ENCODE peak calls at places on chromosomes 13 and 19, in seven cellular contexts. F, J, K, H, I, M and Q are unnamed samples.

GRCh38 chr19:23896912-23897311 is 17.8 kb upstream of the ZNF726 start:
- DNase-seq in F (no peak), J (no peak), K (no peak), H (no peak), I (no peak), M (no peak), Q (no peak)

GRCh38 chr13:83378901-83379300 is 503.4 kb downstream of the SLITRK1 start:
- DNase-seq in F (no peak), J (no peak), K (no peak), H (no peak), I (no peak), M (peak), Q (peak)

GRCh38 chr13:54424344-54424743 is 1395.7 kb downstream of the OLFM4 start:
- DNase-seq in F (no peak), J (no peak), K (no peak), H (no peak), I (no peak), M (no peak), Q (no peak)

GRCh38 chr19:11663162-11663561 is 65.9 kb downstream of the ZNF627 start:
- DNase-seq in F (no peak), J (no peak), K (no peak), H (no peak), I (no peak), M (no peak), Q (no peak)

GRCh38 chr19:28051047-28051446 is 1161.9 kb downstream of the UQCRFS1 start:
- DNase-seq in F (no peak), J (no peak), K (no peak), H (no peak), I (no peak), M (no peak), Q (no peak)

GRCh38 chr19:13071444-13072205 is 31.0 kb downstream of the LYL1 start:
- DNase-seq in F (no peak), J (no peak), K (no peak), H (no peak), I (no peak), M (no peak), Q (no peak)

GRCh38 chr13:66899955-66900354 is 330.2 kb downstream of the PCDH9 start:
- DNase-seq in F (no peak), J (no peak), K (no peak), H (no peak), I (no peak), M (peak), Q (no peak)

GRCh38 chr19:29384676-29385075 is 141.1 kb upstream of the VSTM2B start:
- DNase-seq in F (no peak), J (no peak), K (no peak), H (no peak), I (peak), M (no peak), Q (no peak)

GRCh38 chr19:3184847-3185481 is 766 bp upstream of the NCLN start:
- DNase-seq in F (peak), J (peak), K (no peak), H (peak), I (no peak), M (no peak), Q (peak)

GRCh38 chr19:36213793-36214387 is 575 bp downstream of the ZNF565 start:
- DNase-seq in F (peak), J (peak), K (peak), H (no peak), I (no peak), M (peak), Q (no peak)

GRCh38 chr13:73722120-73722519 is 412.1 kb downstream of the KLF12 start:
- DNase-seq in F (peak), J (no peak), K (peak), H (no peak), I (no peak), M (peak), Q (peak)

GRCh38 chr13:20359335-20359734 is 127.2 kb upstream of the GJB6 start:
- DNase-seq in F (peak), J (no peak), K (no peak), H (no peak), I (no peak), M (peak), Q (peak)

GRCh38 chr13:39016789-39017188 is 21.1 kb downstream of the PROSER1 start:
- DNase-seq in F (peak), J (no peak), K (no peak), H (peak), I (no peak), M (no peak), Q (peak)

GRCh38 chr19:17370026-17370587 is 7.0 kb downstream of the PLVAP start:
- DNase-seq in F (peak), J (no peak), K (peak), H (no peak), I (no peak), M (peak), Q (no peak)

GRCh38 chr19:1748115-1748702 is 5.1 kb upstream of the ONECUT3 start:
- DNase-seq in F (no peak), J (no peak), K (no peak), H (no peak), I (peak), M (no peak), Q (no peak)
- H3K4me3 ChIP-seq in F (no peak), J (no peak), K (no peak), H (no peak), I (no peak), M (no peak), Q (no peak)

DNA sequence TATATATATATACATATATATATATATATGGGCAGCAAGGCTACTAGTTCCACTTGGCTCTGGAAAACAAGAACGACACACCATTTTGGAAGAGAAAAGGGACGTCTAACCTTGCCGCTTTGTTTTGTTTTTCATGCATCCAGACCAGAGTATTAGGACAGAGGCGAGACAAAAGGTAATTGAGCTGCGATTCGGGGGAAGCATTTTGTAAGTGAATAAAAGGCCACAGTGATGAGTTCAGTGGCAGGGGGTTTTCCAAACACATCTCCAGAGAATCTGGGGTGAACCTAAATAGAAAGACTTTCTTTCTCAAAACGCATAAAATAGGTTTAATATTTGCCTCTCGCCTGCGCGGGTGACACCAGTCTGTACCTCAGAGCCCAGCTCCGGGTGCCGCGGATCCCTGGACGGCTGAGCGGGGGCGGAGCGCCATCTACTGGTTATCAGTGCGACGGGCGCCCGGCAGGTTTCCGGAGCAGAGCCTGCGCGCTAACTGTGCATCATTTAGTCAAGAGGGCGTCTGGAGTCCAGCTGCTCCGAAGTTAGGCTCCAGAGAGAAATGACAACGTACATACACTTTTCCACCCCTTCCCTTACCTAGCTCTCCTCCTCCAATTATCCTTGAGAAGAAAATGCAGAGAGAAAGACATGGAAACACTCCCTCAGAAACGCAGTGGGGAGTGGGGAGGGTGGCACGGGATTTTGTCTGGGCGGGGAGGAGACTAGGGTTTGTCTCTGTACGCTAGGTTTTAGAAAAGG is 262.3 kb downstream of the TBC1D4 start:
- DNase-seq in F (peak), J (no peak), K (peak), H (peak), I (peak), M (peak), Q (peak)
- H3K4me3 ChIP-seq in F (peak), J (peak), K (no peak), H (peak), I (peak), M (peak), Q (peak)

GRCh38 chr13:35984287-35984686 is 146.9 kb downstream of the DCLK1 start:
- DNase-seq in F (no peak), J (no peak), K (no peak), H (no peak), I (no peak), M (no peak), Q (no peak)

GRCh38 chr13:35983206-35983605 is 148.0 kb downstream of the DCLK1 start:
- DNase-seq in F (no peak), J (no peak), K (no peak), H (no peak), I (no peak), M (no peak), Q (no peak)

GRCh38 chr13:35976126-35976525 is 155.1 kb downstream of the DCLK1 start:
- DNase-seq in F (no peak), J (no peak), K (no peak), H (no peak), I (no peak), M (no peak), Q (no peak)

GRCh38 chr13:35979378-35979911 is 151.7 kb downstream of the DCLK1 start:
- DNase-seq in F (peak), J (peak), K (no peak), H (no peak), I (peak), M (peak), Q (peak)

GRCh38 chr13:35978607-35979316 is 152.4 kb downstream of the DCLK1 start:
- DNase-seq in F (peak), J (no peak), K (no peak), H (peak), I (no peak), M (peak), Q (peak)
- H3K4me3 ChIP-seq in F (peak), J (no peak), K (no peak), H (no peak), I (no peak), M (no peak), Q (no peak)

GRCh38 chr13:113408562-113408961 is 44.6 kb upstream of the GRTP1 start:
- DNase-seq in F (no peak), J (no peak), K (no peak), H (no peak), I (no peak), M (no peak), Q (no peak)

GRCh38 chr13:113412440-113412839 is 40.8 kb downstream of the ADPRHL1 start:
- DNase-seq in F (no peak), J (no peak), K (no peak), H (no peak), I (no peak), M (no peak), Q (no peak)

GRCh38 chr13:113413178-113413897 is 40.0 kb downstream of the ADPRHL1 start:
- DNase-seq in F (no peak), J (peak), K (no peak), H (no peak), I (peak), M (peak), Q (no peak)

GRCh38 chr13:113411216-113412023 is 41.9 kb downstream of the ADPRHL1 start:
- DNase-seq in F (peak), J (no peak), K (no peak), H (no peak), I (no peak), M (peak), Q (peak)

DNA sequence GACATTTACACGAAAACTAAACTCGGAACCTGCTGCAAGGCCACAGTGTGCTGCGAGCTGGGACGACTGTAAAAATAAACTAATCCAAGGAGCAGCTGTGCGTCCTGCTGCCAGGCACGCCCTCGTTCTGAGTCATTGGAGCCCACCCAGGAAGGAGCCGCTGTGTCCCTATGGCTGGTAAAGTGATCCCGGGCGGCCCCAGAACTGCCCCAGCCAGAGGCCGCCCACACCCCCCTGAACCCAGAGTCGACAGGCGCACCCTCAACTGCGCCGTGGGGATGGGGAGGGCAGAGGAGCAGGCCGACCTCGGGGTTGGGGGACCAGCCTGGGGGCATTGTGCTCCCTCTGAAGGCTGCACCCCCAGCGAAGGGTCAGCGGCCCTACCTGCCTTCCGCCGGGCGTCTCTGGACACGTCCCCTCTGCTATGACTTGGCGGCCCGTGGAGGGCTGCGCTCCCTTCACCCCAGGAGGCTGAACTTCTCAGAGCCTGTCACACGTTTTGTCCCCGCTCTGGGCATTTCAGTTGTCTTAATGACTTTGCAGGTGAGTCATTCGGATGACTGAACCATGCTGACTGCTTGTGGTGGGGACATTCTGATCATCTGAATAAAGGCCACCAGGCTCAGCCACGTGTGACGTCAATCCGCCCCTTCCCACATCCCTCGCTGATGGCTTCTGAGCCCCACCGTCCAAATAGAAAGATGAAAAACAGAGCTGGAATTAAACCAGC is 42.7 kb downstream of the ADPRHL1 start:
- DNase-seq in F (peak), J (peak), K (no peak), H (no peak), I (peak), M (peak), Q (peak)
- H3K4me3 ChIP-seq in F (peak), J (no peak), K (no peak), H (no peak), I (no peak), M (peak), Q (peak)

GRCh38 chr19:48634036-48634342 is 3.2 kb downstream of the DBP start:
- DNase-seq in F (no peak), J (no peak), K (no peak), H (no peak), I (no peak), M (no peak), Q (no peak)
- H3K4me3 ChIP-seq in F (peak), J (peak), K (peak), H (no peak), I (peak), M (peak), Q (peak)